ENCODE peak calls at places on chromosome 6, in ten cellular contexts. One of them, this sample, is unnamed.

GRCh38 chr6:159989882-159990480 is 21.1 kb downstream of the IGF2R start:
- DNase-seq in uterus: no peak
- DNase-seq in stomach: no peak
- DNase-seq in fibroblast of pulmonary artery: peak
- DNase-seq in spleen: no peak
- DNase-seq in psoas muscle: no peak
- DNase-seq in fibroblast of the aortic adventitia: peak
- DNase-seq in BE2C: no peak
- DNase-seq in mammary epithelial cell: peak
- DNase-seq in mucosa of descending colon: no peak
- DNase-seq in this sample: peak

GRCh38 chr6:83463886-83464285 is 33.0 kb upstream of the ME1 start:
- DNase-seq in uterus: no peak
- DNase-seq in stomach: no peak
- DNase-seq in fibroblast of pulmonary artery: peak
- DNase-seq in spleen: no peak
- DNase-seq in psoas muscle: no peak
- DNase-seq in fibroblast of the aortic adventitia: peak
- DNase-seq in BE2C: no peak
- DNase-seq in mammary epithelial cell: peak
- DNase-seq in mucosa of descending colon: no peak
- DNase-seq in this sample: no peak

GRCh38 chr6:25918083-25918683 is 12.3 kb downstream of the SLC17A2 start:
- DNase-seq in uterus: no peak
- DNase-seq in stomach: no peak
- DNase-seq in fibroblast of pulmonary artery: no peak
- DNase-seq in spleen: no peak
- DNase-seq in psoas muscle: no peak
- DNase-seq in fibroblast of the aortic adventitia: no peak
- DNase-seq in BE2C: no peak
- DNase-seq in mammary epithelial cell: no peak
- DNase-seq in mucosa of descending colon: no peak
- DNase-seq in this sample: no peak

GRCh38 chr6:28980797-28981390 is 24.2 kb downstream of the ZNF311 start:
- DNase-seq in uterus: peak
- DNase-seq in stomach: no peak
- DNase-seq in fibroblast of pulmonary artery: peak
- DNase-seq in spleen: peak
- DNase-seq in psoas muscle: peak
- DNase-seq in fibroblast of the aortic adventitia: peak
- DNase-seq in BE2C: peak
- DNase-seq in mammary epithelial cell: peak
- DNase-seq in mucosa of descending colon: peak
- DNase-seq in this sample: peak

GRCh38 chr6:41731561-41732086 is 3.8 kb downstream of the TFEB start:
- DNase-seq in uterus: no peak
- DNase-seq in stomach: no peak
- DNase-seq in fibroblast of pulmonary artery: no peak
- DNase-seq in spleen: peak
- DNase-seq in psoas muscle: peak
- DNase-seq in fibroblast of the aortic adventitia: no peak
- DNase-seq in BE2C: no peak
- DNase-seq in mammary epithelial cell: peak
- DNase-seq in mucosa of descending colon: peak
- DNase-seq in this sample: no peak

GRCh38 chr6:110951986-110952794 is 6.3 kb upstream of the GTF3C6 start:
- DNase-seq in uterus: no peak
- DNase-seq in stomach: no peak
- DNase-seq in fibroblast of pulmonary artery: peak
- DNase-seq in spleen: no peak
- DNase-seq in psoas muscle: no peak
- DNase-seq in fibroblast of the aortic adventitia: peak
- DNase-seq in BE2C: no peak
- DNase-seq in mammary epithelial cell: peak
- DNase-seq in mucosa of descending colon: no peak
- DNase-seq in this sample: no peak

GRCh38 chr6:74222768-74223321 is 526.8 kb downstream of the CD109 start:
- DNase-seq in uterus: no peak
- DNase-seq in stomach: no peak
- DNase-seq in fibroblast of pulmonary artery: no peak
- DNase-seq in spleen: no peak
- DNase-seq in psoas muscle: no peak
- DNase-seq in fibroblast of the aortic adventitia: no peak
- DNase-seq in BE2C: no peak
- DNase-seq in mammary epithelial cell: no peak
- DNase-seq in mucosa of descending colon: no peak
- DNase-seq in this sample: no peak

GRCh38 chr6:1576711-1577110 is 33.0 kb upstream of the FOXC1 start:
- DNase-seq in uterus: no peak
- DNase-seq in stomach: no peak
- DNase-seq in fibroblast of pulmonary artery: no peak
- DNase-seq in spleen: no peak
- DNase-seq in psoas muscle: no peak
- DNase-seq in fibroblast of the aortic adventitia: no peak
- DNase-seq in BE2C: no peak
- DNase-seq in mammary epithelial cell: no peak
- DNase-seq in mucosa of descending colon: no peak
- DNase-seq in this sample: no peak

GRCh38 chr6:13396241-13396792 is 68.0 kb upstream of the TBC1D7 start:
- DNase-seq in uterus: no peak
- DNase-seq in stomach: no peak
- DNase-seq in fibroblast of pulmonary artery: no peak
- DNase-seq in spleen: no peak
- DNase-seq in psoas muscle: no peak
- DNase-seq in fibroblast of the aortic adventitia: no peak
- DNase-seq in BE2C: no peak
- DNase-seq in mammary epithelial cell: no peak
- DNase-seq in mucosa of descending colon: no peak
- DNase-seq in this sample: no peak

GRCh38 chr6:13398081-13398406 is 69.7 kb upstream of the TBC1D7 start:
- DNase-seq in uterus: no peak
- DNase-seq in stomach: no peak
- DNase-seq in fibroblast of pulmonary artery: no peak
- DNase-seq in spleen: no peak
- DNase-seq in psoas muscle: no peak
- DNase-seq in fibroblast of the aortic adventitia: no peak
- DNase-seq in BE2C: no peak
- DNase-seq in mammary epithelial cell: peak
- DNase-seq in mucosa of descending colon: no peak
- DNase-seq in this sample: no peak

GRCh38 chr6:13397359-13398080 is 69.2 kb upstream of the TBC1D7 start:
- DNase-seq in uterus: no peak
- DNase-seq in stomach: no peak
- DNase-seq in fibroblast of pulmonary artery: no peak
- DNase-seq in spleen: peak
- DNase-seq in psoas muscle: no peak
- DNase-seq in fibroblast of the aortic adventitia: no peak
- DNase-seq in BE2C: no peak
- DNase-seq in mammary epithelial cell: no peak
- DNase-seq in mucosa of descending colon: peak
- DNase-seq in this sample: peak

GRCh38 chr6:13400772-13401171 is 72.4 kb upstream of the TBC1D7 start:
- DNase-seq in uterus: no peak
- DNase-seq in stomach: no peak
- DNase-seq in fibroblast of pulmonary artery: no peak
- DNase-seq in spleen: no peak
- DNase-seq in psoas muscle: no peak
- DNase-seq in fibroblast of the aortic adventitia: no peak
- DNase-seq in BE2C: no peak
- DNase-seq in mammary epithelial cell: no peak
- DNase-seq in mucosa of descending colon: no peak
- DNase-seq in this sample: peak

DNA sequence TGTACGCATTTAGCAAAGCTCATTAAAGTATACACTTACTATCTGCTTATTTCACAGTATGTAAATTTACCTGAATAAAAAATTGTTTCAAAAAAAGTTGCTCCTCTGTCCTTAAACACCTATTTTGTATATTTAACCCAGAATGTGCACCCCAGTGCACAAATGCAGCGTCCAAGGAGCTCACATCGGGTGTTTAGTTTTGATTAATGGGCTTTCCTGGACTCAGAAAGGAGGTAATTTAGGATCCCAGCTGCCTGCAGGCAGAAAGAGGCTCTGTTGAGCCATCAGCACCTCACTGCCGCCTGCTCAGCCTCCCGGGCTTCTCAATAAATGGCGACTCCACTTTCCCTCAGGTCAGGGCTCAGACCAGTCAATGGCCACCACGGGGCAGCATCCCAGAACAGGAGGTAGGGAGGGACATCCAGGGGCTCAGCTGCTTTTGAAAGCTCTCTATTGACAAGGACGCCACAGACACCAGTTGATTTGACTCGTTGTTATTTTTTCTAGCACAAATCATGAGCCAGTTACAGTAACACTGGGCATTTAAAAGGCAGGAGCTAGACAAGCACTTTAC is 70.2 kb upstream of the TBC1D7 start:
- DNase-seq in uterus: no peak
- DNase-seq in stomach: no peak
- DNase-seq in fibroblast of pulmonary artery: no peak
- DNase-seq in spleen: no peak
- DNase-seq in psoas muscle: no peak
- DNase-seq in fibroblast of the aortic adventitia: no peak
- DNase-seq in BE2C: no peak
- DNase-seq in mammary epithelial cell: no peak
- DNase-seq in mucosa of descending colon: no peak
- DNase-seq in this sample: no peak
- TF ChIP-seq CTCF in uterus: no peak
- TF ChIP-seq CTCF in stomach: no peak
- TF ChIP-seq CTCF in fibroblast of pulmonary artery: no peak
- TF ChIP-seq CTCF in spleen: no peak
- TF ChIP-seq CTCF in psoas muscle: no peak
- TF ChIP-seq CTCF in fibroblast of the aortic adventitia: no peak
- TF ChIP-seq CTCF in BE2C: no peak
- TF ChIP-seq CTCF in mammary epithelial cell: no peak
- TF ChIP-seq CTCF in mucosa of descending colon: no peak
- TF ChIP-seq CTCF in this sample: no peak

DNA sequence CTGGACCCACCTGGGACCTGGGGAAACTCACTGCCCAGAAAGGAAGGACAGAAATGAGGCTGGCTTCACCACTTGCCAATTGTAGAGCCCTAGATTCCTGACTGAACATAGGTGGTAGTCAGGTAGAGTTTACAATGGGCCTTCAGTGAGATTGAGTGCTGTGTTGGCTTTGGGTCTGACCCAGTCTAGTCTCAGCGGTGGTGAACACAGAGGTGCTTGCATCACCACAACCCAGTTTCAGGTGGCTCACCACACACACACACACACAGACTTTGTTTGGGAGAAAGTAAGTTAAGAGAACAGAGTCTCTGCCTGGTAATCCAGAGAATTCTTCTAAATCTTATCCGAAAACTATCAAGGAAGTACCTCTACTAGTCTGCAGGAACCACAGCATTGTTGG is 266.1 kb upstream of the EPHA7 start:
- DNase-seq in uterus: no peak
- DNase-seq in stomach: no peak
- DNase-seq in fibroblast of pulmonary artery: no peak
- DNase-seq in spleen: no peak
- DNase-seq in psoas muscle: no peak
- DNase-seq in fibroblast of the aortic adventitia: no peak
- DNase-seq in BE2C: no peak
- DNase-seq in mammary epithelial cell: no peak
- DNase-seq in mucosa of descending colon: no peak
- DNase-seq in this sample: no peak
- H3K4me3 ChIP-seq in uterus: no peak
- H3K4me3 ChIP-seq in stomach: no peak
- H3K4me3 ChIP-seq in fibroblast of pulmonary artery: no peak
- H3K4me3 ChIP-seq in spleen: no peak
- H3K4me3 ChIP-seq in psoas muscle: no peak
- H3K4me3 ChIP-seq in fibroblast of the aortic adventitia: no peak
- H3K4me3 ChIP-seq in BE2C: no peak
- H3K4me3 ChIP-seq in mammary epithelial cell: no peak
- H3K4me3 ChIP-seq in mucosa of descending colon: no peak
- H3K4me3 ChIP-seq in this sample: no peak

GRCh38 chr6:44265843-44266233 is 487 bp upstream of the NFKBIE start:
- DNase-seq in uterus: no peak
- DNase-seq in stomach: no peak
- DNase-seq in fibroblast of pulmonary artery: no peak
- DNase-seq in spleen: peak
- DNase-seq in psoas muscle: peak
- DNase-seq in fibroblast of the aortic adventitia: no peak
- DNase-seq in BE2C: no peak
- DNase-seq in mammary epithelial cell: no peak
- DNase-seq in mucosa of descending colon: no peak
- DNase-seq in this sample: no peak

GRCh38 chr6:44263357-44264100 is 1.8 kb downstream of the NFKBIE start:
- DNase-seq in uterus: no peak
- DNase-seq in stomach: no peak
- DNase-seq in fibroblast of pulmonary artery: peak
- DNase-seq in spleen: peak
- DNase-seq in psoas muscle: peak
- DNase-seq in fibroblast of the aortic adventitia: no peak
- DNase-seq in BE2C: no peak
- DNase-seq in mammary epithelial cell: peak
- DNase-seq in mucosa of descending colon: no peak
- DNase-seq in this sample: peak

GRCh38 chr6:44266347-44266746 is 996 bp upstream of the NFKBIE start:
- DNase-seq in uterus: no peak
- DNase-seq in stomach: no peak
- DNase-seq in fibroblast of pulmonary artery: no peak
- DNase-seq in spleen: peak
- DNase-seq in psoas muscle: peak
- DNase-seq in fibroblast of the aortic adventitia: no peak
- DNase-seq in BE2C: no peak
- DNase-seq in mammary epithelial cell: no peak
- DNase-seq in mucosa of descending colon: no peak
- DNase-seq in this sample: peak

GRCh38 chr6:44264154-44265002 is 973 bp downstream of the NFKBIE start:
- DNase-seq in uterus: no peak
- DNase-seq in stomach: peak
- DNase-seq in fibroblast of pulmonary artery: no peak
- DNase-seq in spleen: peak
- DNase-seq in psoas muscle: peak
- DNase-seq in fibroblast of the aortic adventitia: no peak
- DNase-seq in BE2C: no peak
- DNase-seq in mammary epithelial cell: peak
- DNase-seq in mucosa of descending colon: peak
- DNase-seq in this sample: peak

DNA sequence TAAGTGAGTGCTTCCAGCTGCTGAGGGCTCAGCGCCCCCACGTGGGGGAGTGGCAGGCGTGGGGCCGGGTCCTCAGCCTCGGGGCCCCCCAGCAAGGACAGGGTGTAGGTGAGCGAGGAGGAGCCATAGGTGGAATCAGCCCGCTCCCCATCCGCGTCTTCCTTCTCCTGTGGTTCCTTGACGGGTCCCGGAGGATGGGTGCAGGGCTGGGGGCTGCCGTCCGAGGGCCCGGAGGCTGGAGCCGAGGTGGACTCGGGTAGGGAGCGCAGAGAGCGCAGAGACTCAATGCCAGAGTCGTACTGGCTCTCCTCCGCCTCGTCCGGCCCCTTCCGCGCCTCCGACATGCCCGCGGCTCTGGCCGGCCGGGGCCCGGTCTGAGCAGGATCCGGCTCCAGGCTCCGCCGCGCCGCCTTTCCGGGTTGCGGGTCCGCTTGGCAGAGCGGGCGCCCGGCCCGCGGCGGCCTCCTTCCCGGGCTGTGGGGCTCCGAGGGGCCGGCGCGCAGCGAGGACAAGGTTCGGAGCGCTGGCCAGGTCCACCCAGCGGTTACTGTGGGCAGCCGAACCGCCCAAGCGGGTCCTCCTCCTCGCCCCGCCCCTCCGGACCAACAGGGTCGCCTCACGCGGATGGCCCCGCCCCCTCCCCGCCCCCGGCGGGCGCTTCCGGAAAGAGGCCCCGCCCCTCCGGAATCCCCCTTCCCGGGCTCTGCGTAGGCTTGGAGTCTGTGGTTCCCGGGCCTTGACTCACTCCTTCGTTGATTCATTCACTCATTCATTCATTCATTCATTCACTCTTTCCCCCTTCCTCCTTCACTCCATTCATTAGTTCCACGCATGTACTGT is at the start of gene NFKBIE:
- DNase-seq in uterus: peak
- DNase-seq in stomach: peak
- DNase-seq in fibroblast of pulmonary artery: peak
- DNase-seq in spleen: peak
- DNase-seq in psoas muscle: peak
- DNase-seq in fibroblast of the aortic adventitia: peak
- DNase-seq in BE2C: peak
- DNase-seq in mammary epithelial cell: peak
- DNase-seq in mucosa of descending colon: peak
- DNase-seq in this sample: peak
- TF ChIP-seq CTCF in uterus: peak
- TF ChIP-seq CTCF in stomach: peak
- TF ChIP-seq CTCF in fibroblast of pulmonary artery: peak
- TF ChIP-seq CTCF in spleen: no peak
- TF ChIP-seq CTCF in psoas muscle: no peak
- TF ChIP-seq CTCF in fibroblast of the aortic adventitia: peak
- TF ChIP-seq CTCF in BE2C: peak
- TF ChIP-seq CTCF in mammary epithelial cell: no peak
- TF ChIP-seq CTCF in mucosa of descending colon: no peak
- TF ChIP-seq CTCF in this sample: peak

GRCh38 chr6:397604-398003 is 6.1 kb downstream of the IRF4 start:
- DNase-seq in uterus: no peak
- DNase-seq in stomach: no peak
- DNase-seq in fibroblast of pulmonary artery: no peak
- DNase-seq in spleen: no peak
- DNase-seq in psoas muscle: no peak
- DNase-seq in fibroblast of the aortic adventitia: no peak
- DNase-seq in BE2C: no peak
- DNase-seq in mammary epithelial cell: no peak
- DNase-seq in mucosa of descending colon: no peak
- DNase-seq in this sample: peak

GRCh38 chr6:398065-398464 is 6.5 kb downstream of the IRF4 start:
- DNase-seq in uterus: no peak
- DNase-seq in stomach: no peak
- DNase-seq in fibroblast of pulmonary artery: no peak
- DNase-seq in spleen: no peak
- DNase-seq in psoas muscle: no peak
- DNase-seq in fibroblast of the aortic adventitia: no peak
- DNase-seq in BE2C: no peak
- DNase-seq in mammary epithelial cell: no peak
- DNase-seq in mucosa of descending colon: no peak
- DNase-seq in this sample: peak

GRCh38 chr6:396126-396520 is 4.6 kb downstream of the IRF4 start:
- DNase-seq in uterus: no peak
- DNase-seq in stomach: no peak
- DNase-seq in fibroblast of pulmonary artery: no peak
- DNase-seq in spleen: no peak
- DNase-seq in psoas muscle: no peak
- DNase-seq in fibroblast of the aortic adventitia: no peak
- DNase-seq in BE2C: no peak
- DNase-seq in mammary epithelial cell: no peak
- DNase-seq in mucosa of descending colon: no peak
- DNase-seq in this sample: no peak

GRCh38 chr6:395432-396125 is 4.0 kb downstream of the IRF4 start:
- DNase-seq in uterus: no peak
- DNase-seq in stomach: no peak
- DNase-seq in fibroblast of pulmonary artery: no peak
- DNase-seq in spleen: no peak
- DNase-seq in psoas muscle: no peak
- DNase-seq in fibroblast of the aortic adventitia: no peak
- DNase-seq in BE2C: no peak
- DNase-seq in mammary epithelial cell: no peak
- DNase-seq in mucosa of descending colon: no peak
- DNase-seq in this sample: no peak

GRCh38 chr6:397056-397455 is 5.5 kb downstream of the IRF4 start:
- DNase-seq in uterus: no peak
- DNase-seq in stomach: no peak
- DNase-seq in fibroblast of pulmonary artery: no peak
- DNase-seq in spleen: no peak
- DNase-seq in psoas muscle: no peak
- DNase-seq in fibroblast of the aortic adventitia: no peak
- DNase-seq in BE2C: no peak
- DNase-seq in mammary epithelial cell: no peak
- DNase-seq in mucosa of descending colon: no peak
- DNase-seq in this sample: no peak
- H3K4me3 ChIP-seq in uterus: no peak
- H3K4me3 ChIP-seq in stomach: no peak
- H3K4me3 ChIP-seq in fibroblast of pulmonary artery: no peak
- H3K4me3 ChIP-seq in spleen: no peak
- H3K4me3 ChIP-seq in psoas muscle: no peak
- H3K4me3 ChIP-seq in fibroblast of the aortic adventitia: no peak
- H3K4me3 ChIP-seq in BE2C: no peak
- H3K4me3 ChIP-seq in mammary epithelial cell: no peak
- H3K4me3 ChIP-seq in mucosa of descending colon: no peak
- H3K4me3 ChIP-seq in this sample: peak